ENCODE peak calls at places on chromosomes 4 and X, in nine cellular contexts. L, X, N, H, R, D, I, O and U are unnamed samples.

GRCh38 chr4:186021461-186022167 is 47.3 kb upstream of the TLR3 start:
- DNase-seq in L (peak; percentile 69), X (no peak), N (peak; percentile 36), H (peak; percentile 63), R (no peak), D (peak; percentile 54), I (no peak), O (peak; percentile 69), U (no peak)

GRCh38 chr4:113835005-113835404 is 73.5 kb upstream of the CAMK2D start:
- DNase-seq in L (peak; percentile 76), X (no peak), N (no peak), H (no peak), R (no peak), D (no peak), I (no peak), O (peak; percentile 54), U (no peak)

GRCh38 chr4:105057370-105058096 is 89.1 kb upstream of the TET2 start:
- DNase-seq in L (no peak), X (no peak), N (no peak), H (no peak), R (no peak), D (no peak), I (no peak), O (no peak), U (no peak)

GRCh38 chr4:7686166-7686870 is 251.6 kb upstream of the PSAPL1 start:
- DNase-seq in L (no peak), X (no peak), N (no peak), H (no peak), R (no peak), D (no peak), I (no peak), O (no peak), U (peak; percentile 36)

GRCh38 chrX:152884171-152884570 is 13.7 kb upstream of the ZNF185 start:
- DNase-seq in L (no peak), X (no peak), N (no peak), H (no peak), R (no peak), D (no peak), I (no peak), O (no peak), U (no peak)

GRCh38 chrX:153775631-153776595 is 4.9 kb upstream of the SRPK3 start:
- DNase-seq in L (no peak), X (no peak), N (no peak), H (no peak), R (no peak), D (peak; percentile 28), I (no peak), O (no peak), U (peak; percentile 26)

GRCh38 chrX:135543924-135544323 is 23.5 kb downstream of the INTS6L start:
- DNase-seq in L (no peak), X (no peak), N (no peak), H (no peak), R (peak; percentile 25), D (no peak), I (no peak), O (no peak), U (no peak)

GRCh38 chr4:61783050-61783449 is 582.9 kb downstream of the ADGRL3 start:
- DNase-seq in L (no peak), X (no peak), N (no peak), H (no peak), R (no peak), D (no peak), I (no peak), O (no peak), U (no peak)

GRCh38 chr4:37793562-37793961 is 32.9 kb upstream of the PGM2 start:
- DNase-seq in L (peak; percentile 13), X (no peak), N (no peak), H (no peak), R (peak; percentile 41), D (no peak), I (no peak), O (peak; percentile 13), U (no peak)

GRCh38 chr4:40934671-40935070 is 184.9 kb downstream of the NSUN7 start:
- DNase-seq in L (no peak), X (no peak), N (no peak), H (peak; percentile 41), R (no peak), D (no peak), I (no peak), O (no peak), U (no peak)

GRCh38 chrX:72052415-72053090 is 79.2 kb downstream of the RTL5 start:
- DNase-seq in L (peak; percentile 64), X (no peak), N (no peak), H (no peak), R (no peak), D (no peak), I (no peak), O (no peak), U (no peak)

GRCh38 chrX:121635141-121635540 is 587.7 kb downstream of the GLUD2 start:
- DNase-seq in L (no peak), X (no peak), N (no peak), H (no peak), R (no peak), D (no peak), I (no peak), O (no peak), U (no peak)

GRCh38 chrX:150574824-150575409 is 6.5 kb downstream of the MTM1 start:
- DNase-seq in L (no peak), X (no peak), N (no peak), H (no peak), R (no peak), D (no peak), I (no peak), O (no peak), U (no peak)

GRCh38 chr4:11074581-11075241 is 354.0 kb downstream of the HS3ST1 start:
- DNase-seq in L (no peak), X (no peak), N (no peak), H (no peak), R (no peak), D (no peak), I (no peak), O (no peak), U (no peak)

GRCh38 chr4:153521995-153522799 is 56.0 kb downstream of the TMEM131L start:
- DNase-seq in L (no peak), X (no peak), N (no peak), H (no peak), R (peak; percentile 80), D (no peak), I (no peak), O (no peak), U (no peak)

DNA sequence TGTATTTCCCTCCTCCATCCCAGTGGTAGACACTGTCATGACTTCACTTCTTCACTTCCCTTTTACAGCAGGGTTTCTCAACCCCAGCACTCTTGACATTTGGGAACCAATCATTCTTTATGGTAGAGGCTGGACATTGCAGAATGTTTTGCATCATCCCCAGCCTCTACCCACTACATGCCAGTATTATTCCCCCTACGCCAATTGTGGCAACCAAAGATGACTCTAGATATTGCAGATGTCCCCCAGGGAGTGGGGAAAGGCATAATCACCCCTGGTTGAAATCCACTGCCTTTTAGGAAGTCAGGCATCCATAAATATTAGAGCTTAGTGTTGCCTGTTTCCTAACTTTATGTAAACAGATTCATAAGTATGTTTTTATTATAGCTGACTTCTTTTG is 138.6 kb downstream of the AMELX start:
- DNase-seq in L (no peak), X (no peak), N (no peak), H (no peak), R (no peak), D (no peak), I (no peak), O (no peak), U (no peak)
- H3K27ac ChIP-seq in L (no peak overlapping the region), X (no peak overlapping the region), N (no peak overlapping the region), H (no peak overlapping the region), R (no peak overlapping the region), D (no peak overlapping the region), I (no peak overlapping the region), O (no peak overlapping the region), U (no peak overlapping the region)

GRCh38 chr4:174120446-174121142 is 162.9 kb downstream of the FBXO8 start:
- DNase-seq in L (peak; percentile 65), X (no peak), N (peak; percentile 71), H (peak; percentile 64), R (peak; percentile 2), D (no peak), I (peak; percentile 65), O (peak; percentile 67), U (peak; percentile 56)

GRCh38 chr4:174118171-174118570 is 165.3 kb downstream of the FBXO8 start:
- DNase-seq in L (no peak), X (no peak), N (no peak), H (no peak), R (no peak), D (no peak), I (no peak), O (no peak), U (no peak)

GRCh38 chr4:174117445-174117844 is 166.0 kb downstream of the FBXO8 start:
- DNase-seq in L (no peak), X (no peak), N (no peak), H (no peak), R (no peak), D (no peak), I (no peak), O (no peak), U (no peak)

GRCh38 chr4:174119051-174119450 is 164.4 kb downstream of the FBXO8 start:
- DNase-seq in L (no peak), X (no peak), N (no peak), H (no peak), R (no peak), D (no peak), I (no peak), O (peak; percentile 24), U (no peak)

GRCh38 chr4:174119818-174120217 is 163.6 kb downstream of the FBXO8 start:
- DNase-seq in L (no peak), X (no peak), N (no peak), H (no peak), R (no peak), D (no peak), I (no peak), O (no peak), U (no peak)
- H3K4me3 ChIP-seq in L (no peak overlapping the region), X (no peak overlapping the region), N (peak overlapping the region; percentile 44), H (no peak overlapping the region), R (no peak overlapping the region), D (peak overlapping the region; percentile 44), I (peak overlapping the region; percentile 39), O (peak overlapping the region; percentile 48), U (peak overlapping the region; percentile 39)

DNA sequence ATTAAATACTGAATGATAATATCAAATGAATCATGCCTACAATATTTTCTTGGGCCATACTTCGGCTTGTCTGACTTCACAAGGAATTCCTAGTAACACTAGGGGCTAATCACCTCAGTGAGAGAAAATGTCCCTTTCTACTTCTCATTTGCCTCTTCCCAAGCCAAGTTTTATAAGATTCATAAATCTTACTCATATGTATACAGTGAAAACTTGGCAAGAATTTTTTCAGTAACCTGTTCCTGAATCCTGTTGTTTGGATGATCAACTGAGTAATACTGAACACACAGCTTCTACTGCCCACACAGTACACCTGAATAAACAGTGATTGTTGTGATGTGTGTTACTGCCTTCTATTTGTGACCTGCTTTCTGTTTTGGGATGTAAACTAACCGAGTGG is 16.5 kb downstream of the TMPRSS11E start:
- DNase-seq in L (no peak), X (no peak), N (no peak), H (no peak), R (no peak), D (no peak), I (no peak), O (no peak), U (no peak)
- H3K27ac ChIP-seq in L (no peak overlapping the region), X (no peak overlapping the region), N (no peak overlapping the region), H (no peak overlapping the region), R (no peak overlapping the region), D (no peak overlapping the region), I (no peak overlapping the region), O (no peak overlapping the region), U (no peak overlapping the region)

DNA sequence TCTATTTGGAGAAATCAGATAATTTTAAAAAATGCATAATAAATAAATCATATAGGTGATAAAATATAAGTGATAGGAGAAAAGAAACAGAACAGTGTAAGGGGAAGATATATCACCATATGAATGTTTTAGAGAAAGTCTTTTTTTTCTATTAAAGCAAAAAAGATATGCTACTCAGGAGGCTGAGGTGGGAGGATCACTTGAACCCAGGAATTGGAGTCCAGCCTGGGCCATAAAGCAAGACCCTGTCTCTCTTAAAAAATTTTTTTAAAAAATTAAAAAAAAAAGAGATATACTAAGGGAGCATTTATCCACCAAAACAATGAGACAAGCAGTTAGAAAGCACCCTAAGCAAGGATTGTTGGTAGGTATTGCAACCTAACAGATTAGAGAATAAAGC is 6.1 kb downstream of the TMEM156 start:
- DNase-seq in L (no peak), X (no peak), N (no peak), H (no peak), R (no peak), D (no peak), I (no peak), O (no peak), U (no peak)
- H3K4me3 ChIP-seq in L (no peak overlapping the region), X (no peak overlapping the region), N (no peak overlapping the region), H (no peak overlapping the region), R (no peak overlapping the region), D (no peak overlapping the region), I (no peak overlapping the region), O (no peak overlapping the region), U (no peak overlapping the region)